ENCODE peak calls at places on chromosome 1, in nine cellular contexts. One of them, this sample, is unnamed.
A peak's percentile ranks its signal among the peaks of the same experiment; 100 is the strongest.

GRCh38 chr1:59570524-59570923 is 244.2 kb upstream of the HOOK1 start:
- DNase-seq in AG10803: no peak
- DNase-seq in ureter: no peak
- DNase-seq in omental fat pad: no peak
- DNase-seq in stimulated activated CD4-positive, alpha-beta T cell treated with anti-CD3 and anti-CD28 coated beads, Interleukin-15, amount 100 ng/mL, for 1 hour: no peak
- DNase-seq in fibroblast of mammary gland: no peak
- DNase-seq in LoVo: no peak
- DNase-seq in fibroblast of pulmonary artery: peak; percentile 49
- DNase-seq in NCI-H2171 treated with DMSO at 0.1 percent for 48 hours: no peak
- DNase-seq in this sample: no peak

GRCh38 chr1:232557661-232558260 is 72.2 kb downstream of the SIPA1L2 start:
- DNase-seq in stimulated activated CD4-positive, alpha-beta T cell treated with anti-CD3 and anti-CD28 coated beads, Interleukin-15, amount 100 ng/mL, for 1 hour: no peak
- DNase-seq in fibroblast of mammary gland: no peak
- DNase-seq in ureter: no peak
- DNase-seq in LoVo: no peak
- DNase-seq in omental fat pad: no peak
- DNase-seq in fibroblast of pulmonary artery: no peak
- DNase-seq in AG10803: no peak
- DNase-seq in NCI-H2171 treated with DMSO at 0.1 percent for 48 hours: no peak
- DNase-seq in this sample: no peak

GRCh38 chr1:89953072-89953626 is 41.8 kb upstream of the ZNF326 start:
- DNase-seq in fibroblast of mammary gland: peak; percentile 89
- DNase-seq in omental fat pad: no peak
- DNase-seq in LoVo: peak; percentile 89
- DNase-seq in AG10803: peak; percentile 87
- DNase-seq in stimulated activated CD4-positive, alpha-beta T cell treated with anti-CD3 and anti-CD28 coated beads, Interleukin-15, amount 100 ng/mL, for 1 hour: peak; percentile 7
- DNase-seq in NCI-H2171 treated with DMSO at 0.1 percent for 48 hours: no peak
- DNase-seq in ureter: peak; percentile 48
- DNase-seq in fibroblast of pulmonary artery: peak; percentile 67
- DNase-seq in this sample: peak; percentile 81

GRCh38 chr1:167221126-167221803 is 579 bp downstream of the POU2F1 start:
- DNase-seq in fibroblast of pulmonary artery: no peak
- DNase-seq in fibroblast of mammary gland: no peak
- DNase-seq in stimulated activated CD4-positive, alpha-beta T cell treated with anti-CD3 and anti-CD28 coated beads, Interleukin-15, amount 100 ng/mL, for 1 hour: peak; percentile 19
- DNase-seq in omental fat pad: no peak
- DNase-seq in AG10803: no peak
- DNase-seq in LoVo: no peak
- DNase-seq in NCI-H2171 treated with DMSO at 0.1 percent for 48 hours: no peak
- DNase-seq in ureter: peak; percentile 52
- DNase-seq in this sample: no peak

GRCh38 chr1:167679714-167680113 is 42.1 kb upstream of the MPZL1 start:
- DNase-seq in ureter: no peak
- DNase-seq in fibroblast of mammary gland: no peak
- DNase-seq in omental fat pad: no peak
- DNase-seq in stimulated activated CD4-positive, alpha-beta T cell treated with anti-CD3 and anti-CD28 coated beads, Interleukin-15, amount 100 ng/mL, for 1 hour: no peak
- DNase-seq in NCI-H2171 treated with DMSO at 0.1 percent for 48 hours: no peak
- DNase-seq in LoVo: no peak
- DNase-seq in AG10803: no peak
- DNase-seq in fibroblast of pulmonary artery: no peak
- DNase-seq in this sample: no peak

GRCh38 chr1:227453962-227454361 is 109.4 kb upstream of the ZNF678 start:
- DNase-seq in stimulated activated CD4-positive, alpha-beta T cell treated with anti-CD3 and anti-CD28 coated beads, Interleukin-15, amount 100 ng/mL, for 1 hour: no peak
- DNase-seq in AG10803: no peak
- DNase-seq in ureter: no peak
- DNase-seq in omental fat pad: no peak
- DNase-seq in fibroblast of pulmonary artery: no peak
- DNase-seq in fibroblast of mammary gland: no peak
- DNase-seq in LoVo: no peak
- DNase-seq in NCI-H2171 treated with DMSO at 0.1 percent for 48 hours: no peak
- DNase-seq in this sample: no peak

GRCh38 chr1:89697397-89697796 is 64.5 kb downstream of the LRRC8C start:
- DNase-seq in NCI-H2171 treated with DMSO at 0.1 percent for 48 hours: no peak
- DNase-seq in ureter: no peak
- DNase-seq in omental fat pad: no peak
- DNase-seq in fibroblast of pulmonary artery: no peak
- DNase-seq in AG10803: peak; percentile 67
- DNase-seq in LoVo: no peak
- DNase-seq in fibroblast of mammary gland: no peak
- DNase-seq in stimulated activated CD4-positive, alpha-beta T cell treated with anti-CD3 and anti-CD28 coated beads, Interleukin-15, amount 100 ng/mL, for 1 hour: no peak
- DNase-seq in this sample: no peak

GRCh38 chr1:192609110-192610079 is 26.6 kb upstream of the RGS13 start:
- DNase-seq in ureter: peak; percentile 45
- DNase-seq in fibroblast of pulmonary artery: no peak
- DNase-seq in LoVo: no peak
- DNase-seq in NCI-H2171 treated with DMSO at 0.1 percent for 48 hours: no peak
- DNase-seq in stimulated activated CD4-positive, alpha-beta T cell treated with anti-CD3 and anti-CD28 coated beads, Interleukin-15, amount 100 ng/mL, for 1 hour: peak; percentile 8
- DNase-seq in omental fat pad: no peak
- DNase-seq in AG10803: no peak
- DNase-seq in fibroblast of mammary gland: no peak
- DNase-seq in this sample: no peak

GRCh38 chr1:241985787-241986186 is 13.1 kb downstream of the MAP1LC3C start:
- DNase-seq in omental fat pad: no peak
- DNase-seq in ureter: no peak
- DNase-seq in fibroblast of pulmonary artery: peak; percentile 45
- DNase-seq in AG10803: peak; percentile 46
- DNase-seq in LoVo: peak; percentile 43
- DNase-seq in fibroblast of mammary gland: peak; percentile 68
- DNase-seq in stimulated activated CD4-positive, alpha-beta T cell treated with anti-CD3 and anti-CD28 coated beads, Interleukin-15, amount 100 ng/mL, for 1 hour: no peak
- DNase-seq in NCI-H2171 treated with DMSO at 0.1 percent for 48 hours: no peak
- DNase-seq in this sample: peak; percentile 38

GRCh38 chr1:10504259-10504658 is 29.5 kb downstream of the PEX14 start:
- DNase-seq in fibroblast of mammary gland: no peak
- DNase-seq in fibroblast of pulmonary artery: no peak
- DNase-seq in stimulated activated CD4-positive, alpha-beta T cell treated with anti-CD3 and anti-CD28 coated beads, Interleukin-15, amount 100 ng/mL, for 1 hour: no peak
- DNase-seq in NCI-H2171 treated with DMSO at 0.1 percent for 48 hours: no peak
- DNase-seq in LoVo: no peak
- DNase-seq in ureter: no peak
- DNase-seq in omental fat pad: no peak
- DNase-seq in AG10803: no peak
- DNase-seq in this sample: no peak

This sample was measured in HCT116.